ENCODE peak calls at places on chromosome 7, in six cellular contexts. T is choroid plexus epithelial cell; R is adipocyte; Y is frontal cortex; V is stimulated activated naive B cell treated with anti-CD40 and anti-IgM and Interleukin-4, amounts not matched to agents 10 μg/mL and 1 μg/mL and 100 μg/mL, for 72 hours; U is A549. W is an unnamed sample.

GRCh38 chr7:1092161-1092632 is 4.3 kb downstream of the GPER1 start:
- DNase-seq in T (no peak), R (no peak), Y (no peak), V (no peak), U (no peak), W (no peak)

GRCh38 chr7:2517678-2518077 is 1.9 kb upstream of the LFNG start:
- DNase-seq in T (peak; percentile 61), R (no peak), Y (no peak), V (no peak), U (no peak), W (no peak)

GRCh38 chr7:23467731-23468720 is 2.3 kb downstream of the IGF2BP3 start:
- DNase-seq in T (peak; percentile 79), R (peak; percentile 86), Y (no peak), V (peak; percentile 24), U (no peak), W (peak; percentile 21)

GRCh38 chr7:98870071-98870651 is 347 bp upstream of the TMEM130 start:
- DNase-seq in T (peak; percentile 46), R (peak; percentile 89), Y (no peak), V (peak; percentile 89), U (peak; percentile 70), W (peak; percentile 75)

GRCh38 chr7:418636-419280 is 100.9 kb downstream of the PDGFA start:
- DNase-seq in T (no peak), R (no peak), Y (no peak), V (no peak), U (no peak), W (no peak)

GRCh38 chr7:50687575-50688261 is 95.0 kb downstream of the GRB10 start:
- DNase-seq in T (peak; percentile 78), R (peak; percentile 83), Y (no peak), V (no peak), U (no peak), W (no peak)

GRCh38 chr7:100629117-100629711 is 12.1 kb downstream of the TFR2 start:
- DNase-seq in T (peak; percentile 34), R (peak; percentile 19), Y (no peak), V (no peak), U (peak; percentile 75), W (no peak)

GRCh38 chr7:30688718-30689221 is 6.5 kb upstream of the CRHR2 start:
- DNase-seq in T (peak; percentile 10), R (no peak), Y (no peak), V (no peak), U (no peak), W (no peak)

GRCh38 chr7:100166966-100167911 is 1.2 kb downstream of the GAL3ST4 start:
- DNase-seq in T (no peak), R (no peak), Y (peak; percentile 22), V (no peak), U (no peak), W (no peak)

GRCh38 chr7:36300696-36301350 is 88.8 kb upstream of the ANLN start:
- DNase-seq in T (no peak), R (no peak), Y (no peak), V (no peak), U (no peak), W (no peak)

GRCh38 chr7:75064801-75065200 is 8.8 kb downstream of the RCC1L start:
- DNase-seq in T (no peak), R (no peak), Y (no peak), V (no peak), U (no peak), W (no peak)

GRCh38 chr7:103915958-103916357 is 73.5 kb downstream of the RELN start:
- DNase-seq in T (peak; percentile 4), R (no peak), Y (no peak), V (no peak), U (no peak), W (no peak)

GRCh38 chr7:38728145-38728544 is 97.0 kb upstream of the AMPH start:
- DNase-seq in T (peak; percentile 75), R (no peak), Y (no peak), V (no peak), U (no peak), W (no peak)

GRCh38 chr7:52842192-52842900 is 193.1 kb upstream of the POM121L12 start:
- DNase-seq in T (no peak), R (no peak), Y (no peak), V (no peak), U (no peak), W (no peak)

GRCh38 chr7:30932562-30932961 is 20.9 kb downstream of the AQP1 start:
- DNase-seq in T (no peak), R (no peak), Y (no peak), V (no peak), U (no peak), W (no peak)

W was measured in GM19239.